ENCODE peak calls at places on chromosome 16, in six cellular contexts. One of them, this sample, is unnamed.

GRCh38 chr16:55499951-55500350 is 8.9 kb upstream of the LPCAT2 start:
- DNase-seq in transverse colon: no peak
- DNase-seq in ovary: no peak
- DNase-seq in right lobe of liver: no peak
- DNase-seq in K562: no peak
- DNase-seq in uterus: peak
- DNase-seq in this sample: no peak

GRCh38 chr16:23803591-23804123 is 32.1 kb upstream of the PRKCB start:
- DNase-seq in ovary: peak
- DNase-seq in K562: peak
- DNase-seq in uterus: peak
- DNase-seq in right lobe of liver: peak
- DNase-seq in transverse colon: peak
- DNase-seq in this sample: peak

GRCh38 chr16:2428051-2428786 is 1.0 kb upstream of the CCNF start:
- DNase-seq in ovary: peak
- DNase-seq in right lobe of liver: no peak
- DNase-seq in K562: peak
- DNase-seq in transverse colon: peak
- DNase-seq in uterus: peak
- DNase-seq in this sample: no peak

GRCh38 chr16:69482410-69482951 is 58.1 kb downstream of the CYB5B start:
- DNase-seq in right lobe of liver: peak
- DNase-seq in uterus: peak
- DNase-seq in K562: no peak
- DNase-seq in transverse colon: no peak
- DNase-seq in ovary: peak
- DNase-seq in this sample: no peak

GRCh38 chr16:76456016-76456415 is 178.8 kb downstream of the CNTNAP4 start:
- DNase-seq in ovary: no peak
- DNase-seq in transverse colon: no peak
- DNase-seq in K562: no peak
- DNase-seq in uterus: no peak
- DNase-seq in right lobe of liver: no peak
- DNase-seq in this sample: no peak

GRCh38 chr16:86462334-86463084 is 47.8 kb upstream of the FOXF1 start:
- DNase-seq in transverse colon: peak
- DNase-seq in ovary: no peak
- DNase-seq in uterus: no peak
- DNase-seq in right lobe of liver: no peak
- DNase-seq in K562: no peak
- DNase-seq in this sample: no peak

GRCh38 chr16:11211977-11212818 is 43.8 kb downstream of the SOCS1 start:
- DNase-seq in right lobe of liver: no peak
- DNase-seq in K562: peak
- DNase-seq in transverse colon: no peak
- DNase-seq in uterus: no peak
- DNase-seq in ovary: no peak
- DNase-seq in this sample: no peak

GRCh38 chr16:77307764-77308561 is 108.8 kb downstream of the SYCE1L start:
- DNase-seq in uterus: no peak
- DNase-seq in right lobe of liver: no peak
- DNase-seq in K562: no peak
- DNase-seq in ovary: no peak
- DNase-seq in transverse colon: no peak
- DNase-seq in this sample: no peak

GRCh38 chr16:85168732-85169256 is 56.5 kb upstream of the CIBAR2 start:
- DNase-seq in K562: peak
- DNase-seq in ovary: peak
- DNase-seq in transverse colon: peak
- DNase-seq in right lobe of liver: peak
- DNase-seq in uterus: peak
- DNase-seq in this sample: no peak

GRCh38 chr16:57377080-57377841 is 5.0 kb downstream of the CX3CL1 start:
- DNase-seq in uterus: no peak
- DNase-seq in K562: no peak
- DNase-seq in ovary: no peak
- DNase-seq in right lobe of liver: no peak
- DNase-seq in transverse colon: no peak
- DNase-seq in this sample: peak

GRCh38 chr16:84258266-84258665 is 18.5 kb upstream of the KCNG4 start:
- DNase-seq in K562: no peak
- DNase-seq in transverse colon: no peak
- DNase-seq in uterus: no peak
- DNase-seq in right lobe of liver: no peak
- DNase-seq in ovary: no peak
- DNase-seq in this sample: no peak

GRCh38 chr16:48676836-48677235 is 66.9 kb upstream of the N4BP1 start:
- DNase-seq in transverse colon: no peak
- DNase-seq in ovary: no peak
- DNase-seq in right lobe of liver: no peak
- DNase-seq in uterus: no peak
- DNase-seq in K562: no peak
- DNase-seq in this sample: no peak

GRCh38 chr16:54936979-54937672 is 6.5 kb downstream of the IRX5 start:
- DNase-seq in right lobe of liver: no peak
- DNase-seq in ovary: no peak
- DNase-seq in uterus: no peak
- DNase-seq in K562: no peak
- DNase-seq in transverse colon: no peak
- DNase-seq in this sample: no peak

DNA sequence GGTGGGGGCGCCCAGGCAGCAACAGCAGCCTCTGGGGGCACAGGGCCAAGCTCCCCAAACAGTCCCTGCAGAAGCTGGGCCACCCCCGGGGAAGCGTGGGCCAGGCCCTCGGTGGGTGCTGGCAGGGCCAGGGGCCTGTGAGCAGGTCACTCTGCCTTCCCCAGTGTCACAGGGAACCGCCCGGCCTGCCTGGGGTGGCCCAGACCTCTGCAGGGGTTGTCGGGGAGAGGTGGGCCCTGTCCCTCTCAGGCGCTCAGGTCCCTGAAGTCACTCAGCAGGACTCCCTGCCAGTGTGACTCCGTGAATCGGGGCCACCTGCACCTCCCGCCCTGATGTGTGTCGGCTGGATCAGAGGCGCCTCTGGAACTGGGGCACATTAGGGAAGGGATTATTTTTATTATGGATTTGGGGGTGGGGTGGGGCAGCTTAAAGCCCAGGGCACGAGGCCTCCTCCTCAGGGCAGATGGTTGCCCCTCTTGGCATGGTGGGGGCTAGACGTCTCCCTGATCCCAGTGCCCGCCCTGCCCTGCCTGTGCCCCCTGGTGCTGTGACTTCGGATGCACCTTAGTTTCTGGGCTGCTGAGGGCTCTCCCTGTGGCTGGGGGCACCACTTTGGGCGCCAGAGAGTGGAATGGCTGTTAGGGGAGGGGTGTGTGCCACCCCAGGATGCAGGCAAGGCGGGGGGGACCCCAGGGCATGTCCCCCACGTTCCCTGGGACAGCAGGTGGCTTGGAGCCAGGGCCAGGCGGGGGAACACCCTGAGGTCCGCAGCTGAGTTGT is 1.2 kb upstream of the GNG13 start:
- DNase-seq in ovary: no peak
- DNase-seq in transverse colon: no peak
- DNase-seq in right lobe of liver: no peak
- DNase-seq in K562: peak
- DNase-seq in uterus: no peak
- DNase-seq in this sample: no peak
- TF ChIP-seq POLR2A in ovary: no peak
- TF ChIP-seq POLR2A in transverse colon: no peak
- TF ChIP-seq POLR2A in right lobe of liver: no peak
- TF ChIP-seq POLR2A in K562: peak
- TF ChIP-seq POLR2A in uterus: no peak
- TF ChIP-seq POLR2A in this sample: no peak

GRCh38 chr16:89563639-89564392 is 3.3 kb downstream of the RPL13 start:
- DNase-seq in uterus: no peak
- DNase-seq in right lobe of liver: no peak
- DNase-seq in ovary: no peak
- DNase-seq in transverse colon: no peak
- DNase-seq in K562: no peak
- DNase-seq in this sample: no peak

GRCh38 chr16:89565256-89565505 is 4.7 kb downstream of the RPL13 start:
- DNase-seq in right lobe of liver: no peak
- DNase-seq in transverse colon: peak
- DNase-seq in ovary: no peak
- DNase-seq in K562: no peak
- DNase-seq in uterus: no peak
- DNase-seq in this sample: no peak

GRCh38 chr16:89567656-89568594 is 7.4 kb downstream of the RPL13 start:
- DNase-seq in K562: no peak
- DNase-seq in right lobe of liver: no peak
- DNase-seq in transverse colon: no peak
- DNase-seq in ovary: no peak
- DNase-seq in uterus: no peak
- DNase-seq in this sample: no peak

GRCh38 chr16:89564476-89565255 is 4.2 kb downstream of the RPL13 start:
- DNase-seq in right lobe of liver: no peak
- DNase-seq in transverse colon: peak
- DNase-seq in uterus: no peak
- DNase-seq in ovary: no peak
- DNase-seq in K562: no peak
- DNase-seq in this sample: no peak

DNA sequence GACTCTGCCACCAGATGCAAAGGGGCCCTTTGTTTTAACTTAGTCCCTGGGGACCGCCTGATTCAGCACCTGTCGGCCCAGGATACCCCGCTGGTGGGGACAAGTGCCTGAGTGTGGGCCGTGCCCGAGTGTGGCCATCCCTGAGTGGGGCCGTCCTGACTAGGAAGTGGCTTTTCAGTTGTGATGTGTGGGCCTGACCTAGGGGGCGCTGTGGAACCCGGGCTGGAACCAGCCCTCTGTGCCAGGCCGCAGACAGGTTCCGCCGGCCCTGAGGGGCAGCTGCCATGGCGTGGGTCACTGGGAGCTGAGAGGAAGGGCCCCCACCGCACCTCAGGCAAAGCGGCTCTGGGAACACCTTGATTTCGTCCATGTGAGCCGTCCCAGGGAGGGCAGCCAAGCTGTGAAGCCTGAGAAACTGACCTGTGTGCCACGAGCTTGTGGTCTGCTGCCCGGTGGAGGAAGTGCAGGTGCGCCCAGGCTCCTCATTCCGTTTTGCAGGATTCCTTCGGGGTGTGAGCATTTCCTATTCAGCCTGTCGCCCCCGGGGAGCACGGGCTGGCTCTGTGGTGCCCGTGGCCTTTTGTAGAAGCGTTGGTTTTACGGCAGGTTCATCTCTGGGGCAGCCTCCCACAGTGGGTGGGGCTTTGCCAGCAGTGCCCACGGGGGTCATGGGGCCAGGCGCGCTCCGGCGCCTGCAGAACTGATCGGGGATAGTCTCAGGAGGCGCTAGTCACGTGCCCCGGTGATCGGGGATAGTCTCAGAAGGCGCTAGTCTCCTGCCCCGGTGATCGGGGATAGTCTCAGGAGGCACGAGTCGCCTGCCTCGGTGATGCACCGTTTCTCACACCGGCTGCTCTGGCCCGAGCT is 5.3 kb downstream of the RPL13 start:
- DNase-seq in uterus: no peak
- DNase-seq in transverse colon: peak
- DNase-seq in right lobe of liver: peak
- DNase-seq in ovary: peak
- DNase-seq in K562: peak
- DNase-seq in this sample: no peak
- TF ChIP-seq POLR2A in uterus: no peak
- TF ChIP-seq POLR2A in transverse colon: peak
- TF ChIP-seq POLR2A in right lobe of liver: no peak
- TF ChIP-seq POLR2A in ovary: no peak
- TF ChIP-seq POLR2A in K562: peak
- TF ChIP-seq POLR2A in this sample: peak

GRCh38 chr16:73057369-73058210 is 9.7 kb upstream of the ZFHX3 start:
- DNase-seq in uterus: peak
- DNase-seq in right lobe of liver: peak
- DNase-seq in K562: peak
- DNase-seq in ovary: peak
- DNase-seq in transverse colon: no peak
- DNase-seq in this sample: no peak
- TF ChIP-seq POLR2A in uterus: peak
- TF ChIP-seq POLR2A in right lobe of liver: peak
- TF ChIP-seq POLR2A in K562: no peak
- TF ChIP-seq POLR2A in ovary: peak
- TF ChIP-seq POLR2A in transverse colon: peak
- TF ChIP-seq POLR2A in this sample: no peak

GRCh38 chr16:30760160-30760559 is 1.7 kb downstream of the CFAP119 start:
- DNase-seq in K562: no peak
- DNase-seq in uterus: no peak
- DNase-seq in right lobe of liver: no peak
- DNase-seq in transverse colon: no peak
- DNase-seq in ovary: peak
- DNase-seq in this sample: no peak

GRCh38 chr16:30761928-30762902 is at the start of the genes CFAP119 and RNF40:
- DNase-seq in transverse colon: peak
- DNase-seq in uterus: peak
- DNase-seq in right lobe of liver: peak
- DNase-seq in ovary: peak
- DNase-seq in K562: peak
- DNase-seq in this sample: peak

GRCh38 chr16:30762991-30763725 is 1.0 kb downstream of the RNF40 start:
- DNase-seq in ovary: peak
- DNase-seq in uterus: no peak
- DNase-seq in transverse colon: no peak
- DNase-seq in K562: no peak
- DNase-seq in right lobe of liver: no peak
- DNase-seq in this sample: no peak

GRCh38 chr16:30760577-30761426 is 1.1 kb downstream of the CFAP119 start:
- DNase-seq in K562: no peak
- DNase-seq in uterus: no peak
- DNase-seq in right lobe of liver: no peak
- DNase-seq in transverse colon: no peak
- DNase-seq in ovary: peak
- DNase-seq in this sample: no peak

DNA sequence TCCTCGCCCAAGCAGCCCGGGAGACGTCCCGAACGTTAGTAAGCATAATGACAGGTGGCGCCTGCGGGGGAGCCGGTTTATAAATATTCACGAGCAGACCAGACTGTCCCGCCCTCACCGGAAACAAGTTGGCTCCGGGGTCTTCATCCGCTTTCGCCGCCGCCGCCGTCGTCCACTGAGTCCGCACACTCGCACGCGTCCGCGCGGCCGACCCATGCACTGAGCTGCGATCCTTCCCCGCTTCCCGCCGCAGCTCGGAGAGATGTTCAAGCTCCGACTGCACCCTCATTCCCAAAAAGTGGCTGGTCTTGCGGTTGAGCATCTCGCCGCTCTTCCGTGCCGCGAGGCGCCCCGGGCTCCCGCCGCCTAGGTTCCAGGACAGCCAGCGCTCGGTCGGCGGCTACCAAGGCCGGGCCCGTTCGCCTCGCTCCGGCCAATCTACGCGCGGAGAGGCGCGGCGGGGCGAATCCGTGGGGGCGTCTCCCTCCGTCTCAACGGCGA is 385 bp downstream of the CFAP119 start:
- DNase-seq in ovary: peak
- DNase-seq in K562: peak
- DNase-seq in right lobe of liver: no peak
- DNase-seq in uterus: no peak
- DNase-seq in transverse colon: peak
- DNase-seq in this sample: peak
- TF ChIP-seq POLR2A in ovary: no peak
- TF ChIP-seq POLR2A in K562: peak
- TF ChIP-seq POLR2A in right lobe of liver: no peak
- TF ChIP-seq POLR2A in uterus: no peak
- TF ChIP-seq POLR2A in transverse colon: no peak
- TF ChIP-seq POLR2A in this sample: no peak

This sample was measured in GM12892.